ENCODE peak calls at places on chromosomes 1 and 21, in five cellular contexts. One of them, this sample, is unnamed.

GRCh38 chr1:112579801-112580510 is 39.0 kb downstream of the ST7L start:
- DNase-seq in neural crest cell: no peak
- DNase-seq in aorta: no peak
- DNase-seq in stimulated activated CD4-positive, alpha-beta T cell treated with anti-CD3 and anti-CD28 coated beads, TNF-alpha, amount 100 ng/mL, for 1 hour: no peak
- DNase-seq in SW480: no peak
- DNase-seq in this sample: no peak

GRCh38 chr1:54144366-54144765 is 8.4 kb downstream of the CDCP2 start:
- DNase-seq in neural crest cell: no peak
- DNase-seq in aorta: no peak
- DNase-seq in stimulated activated CD4-positive, alpha-beta T cell treated with anti-CD3 and anti-CD28 coated beads, TNF-alpha, amount 100 ng/mL, for 1 hour: no peak
- DNase-seq in SW480: no peak
- DNase-seq in this sample: no peak

GRCh38 chr21:36741506-36741905 is 42.6 kb downstream of the SIM2 start:
- DNase-seq in neural crest cell: no peak
- DNase-seq in aorta: no peak
- DNase-seq in stimulated activated CD4-positive, alpha-beta T cell treated with anti-CD3 and anti-CD28 coated beads, TNF-alpha, amount 100 ng/mL, for 1 hour: no peak
- DNase-seq in SW480: no peak
- DNase-seq in this sample: peak; percentile 59

GRCh38 chr1:24866211-24867063 is 63.6 kb downstream of the RUNX3 start:
- DNase-seq in neural crest cell: no peak
- DNase-seq in aorta: no peak
- DNase-seq in stimulated activated CD4-positive, alpha-beta T cell treated with anti-CD3 and anti-CD28 coated beads, TNF-alpha, amount 100 ng/mL, for 1 hour: no peak
- DNase-seq in SW480: no peak
- DNase-seq in this sample: no peak

GRCh38 chr1:201335174-201335870 is 42.2 kb downstream of the TNNT2 start:
- DNase-seq in neural crest cell: no peak
- DNase-seq in aorta: peak; percentile 19
- DNase-seq in stimulated activated CD4-positive, alpha-beta T cell treated with anti-CD3 and anti-CD28 coated beads, TNF-alpha, amount 100 ng/mL, for 1 hour: no peak
- DNase-seq in SW480: no peak
- DNase-seq in this sample: no peak

GRCh38 chr1:1967151-1967550 is 36.4 kb downstream of the CFAP74 start:
- DNase-seq in neural crest cell: no peak
- DNase-seq in aorta: no peak
- DNase-seq in stimulated activated CD4-positive, alpha-beta T cell treated with anti-CD3 and anti-CD28 coated beads, TNF-alpha, amount 100 ng/mL, for 1 hour: no peak
- DNase-seq in SW480: no peak
- DNase-seq in this sample: no peak

GRCh38 chr1:224668991-224669390 is 52.9 kb downstream of the CNIH3 start:
- DNase-seq in neural crest cell: no peak
- DNase-seq in aorta: no peak
- DNase-seq in stimulated activated CD4-positive, alpha-beta T cell treated with anti-CD3 and anti-CD28 coated beads, TNF-alpha, amount 100 ng/mL, for 1 hour: no peak
- DNase-seq in SW480: no peak
- DNase-seq in this sample: no peak

GRCh38 chr1:12316331-12316730 is 86.5 kb downstream of the VPS13D start:
- DNase-seq in neural crest cell: no peak
- DNase-seq in aorta: no peak
- DNase-seq in stimulated activated CD4-positive, alpha-beta T cell treated with anti-CD3 and anti-CD28 coated beads, TNF-alpha, amount 100 ng/mL, for 1 hour: no peak
- DNase-seq in SW480: no peak
- DNase-seq in this sample: no peak

GRCh38 chr1:50959303-50959912 is 659 bp downstream of the FAF1 start:
- DNase-seq in neural crest cell: peak; percentile 7
- DNase-seq in aorta: no peak
- DNase-seq in stimulated activated CD4-positive, alpha-beta T cell treated with anti-CD3 and anti-CD28 coated beads, TNF-alpha, amount 100 ng/mL, for 1 hour: no peak
- DNase-seq in SW480: peak; percentile 68
- DNase-seq in this sample: peak; percentile 26

GRCh38 chr21:45330851-45331261 is 43.2 kb upstream of the POFUT2 start:
- DNase-seq in neural crest cell: no peak
- DNase-seq in aorta: no peak
- DNase-seq in stimulated activated CD4-positive, alpha-beta T cell treated with anti-CD3 and anti-CD28 coated beads, TNF-alpha, amount 100 ng/mL, for 1 hour: no peak
- DNase-seq in SW480: no peak
- DNase-seq in this sample: no peak

GRCh38 chr1:212647004-212647403 is 38.4 kb downstream of the ATF3 start:
- DNase-seq in neural crest cell: no peak
- DNase-seq in aorta: no peak
- DNase-seq in stimulated activated CD4-positive, alpha-beta T cell treated with anti-CD3 and anti-CD28 coated beads, TNF-alpha, amount 100 ng/mL, for 1 hour: no peak
- DNase-seq in SW480: no peak
- DNase-seq in this sample: no peak

GRCh38 chr21:31141389-31142021 is 103.2 kb upstream of the KRTAP19-8 start:
- DNase-seq in neural crest cell: no peak
- DNase-seq in aorta: no peak
- DNase-seq in stimulated activated CD4-positive, alpha-beta T cell treated with anti-CD3 and anti-CD28 coated beads, TNF-alpha, amount 100 ng/mL, for 1 hour: no peak
- DNase-seq in SW480: no peak
- DNase-seq in this sample: no peak

GRCh38 chr1:55147504-55147903 is 67.7 kb downstream of the USP24 start:
- DNase-seq in neural crest cell: no peak
- DNase-seq in aorta: no peak
- DNase-seq in stimulated activated CD4-positive, alpha-beta T cell treated with anti-CD3 and anti-CD28 coated beads, TNF-alpha, amount 100 ng/mL, for 1 hour: no peak
- DNase-seq in SW480: no peak
- DNase-seq in this sample: no peak

GRCh38 chr21:42199488-42200463 is 19.2 kb upstream of the ABCG1 start:
- DNase-seq in neural crest cell: no peak
- DNase-seq in aorta: no peak
- DNase-seq in stimulated activated CD4-positive, alpha-beta T cell treated with anti-CD3 and anti-CD28 coated beads, TNF-alpha, amount 100 ng/mL, for 1 hour: no peak
- DNase-seq in SW480: peak; percentile 94
- DNase-seq in this sample: no peak

GRCh38 chr1:112743174-112744018 is 28.3 kb upstream of the PPM1J start:
- DNase-seq in neural crest cell: no peak
- DNase-seq in aorta: no peak
- DNase-seq in stimulated activated CD4-positive, alpha-beta T cell treated with anti-CD3 and anti-CD28 coated beads, TNF-alpha, amount 100 ng/mL, for 1 hour: no peak
- DNase-seq in SW480: no peak
- DNase-seq in this sample: no peak

GRCh38 chr1:100528861-100529260 is 9.1 kb upstream of the GPR88 start:
- DNase-seq in neural crest cell: no peak
- DNase-seq in aorta: no peak
- DNase-seq in stimulated activated CD4-positive, alpha-beta T cell treated with anti-CD3 and anti-CD28 coated beads, TNF-alpha, amount 100 ng/mL, for 1 hour: no peak
- DNase-seq in SW480: no peak
- DNase-seq in this sample: no peak

GRCh38 chr1:1014896-1015681 is 1.8 kb downstream of the ISG15 start:
- DNase-seq in neural crest cell: peak; percentile 38
- DNase-seq in aorta: peak; percentile 57
- DNase-seq in stimulated activated CD4-positive, alpha-beta T cell treated with anti-CD3 and anti-CD28 coated beads, TNF-alpha, amount 100 ng/mL, for 1 hour: no peak
- DNase-seq in SW480: no peak
- DNase-seq in this sample: no peak

GRCh38 chr1:189103956-189104355 is 1373.7 kb downstream of the BRINP3 start:
- DNase-seq in neural crest cell: no peak
- DNase-seq in aorta: no peak
- DNase-seq in stimulated activated CD4-positive, alpha-beta T cell treated with anti-CD3 and anti-CD28 coated beads, TNF-alpha, amount 100 ng/mL, for 1 hour: no peak
- DNase-seq in SW480: no peak
- DNase-seq in this sample: no peak

GRCh38 chr1:153525088-153525713 is 10.6 kb downstream of the S100A6 start:
- DNase-seq in neural crest cell: no peak
- DNase-seq in aorta: peak; percentile 46
- DNase-seq in stimulated activated CD4-positive, alpha-beta T cell treated with anti-CD3 and anti-CD28 coated beads, TNF-alpha, amount 100 ng/mL, for 1 hour: no peak
- DNase-seq in SW480: no peak
- DNase-seq in this sample: peak; percentile 14

GRCh38 chr1:246156847-246157246 is 350.2 kb downstream of the SMYD3 start:
- DNase-seq in neural crest cell: no peak
- DNase-seq in aorta: no peak
- DNase-seq in stimulated activated CD4-positive, alpha-beta T cell treated with anti-CD3 and anti-CD28 coated beads, TNF-alpha, amount 100 ng/mL, for 1 hour: no peak
- DNase-seq in SW480: no peak
- DNase-seq in this sample: no peak

GRCh38 chr1:116737855-116738318 is 16.3 kb upstream of the CD2 start:
- DNase-seq in neural crest cell: no peak
- DNase-seq in aorta: no peak
- DNase-seq in stimulated activated CD4-positive, alpha-beta T cell treated with anti-CD3 and anti-CD28 coated beads, TNF-alpha, amount 100 ng/mL, for 1 hour: no peak
- DNase-seq in SW480: no peak
- DNase-seq in this sample: no peak

GRCh38 chr21:41802684-41803083 is 35.8 kb upstream of the RIPK4 start:
- DNase-seq in neural crest cell: no peak
- DNase-seq in aorta: peak; percentile 85
- DNase-seq in stimulated activated CD4-positive, alpha-beta T cell treated with anti-CD3 and anti-CD28 coated beads, TNF-alpha, amount 100 ng/mL, for 1 hour: no peak
- DNase-seq in SW480: no peak
- DNase-seq in this sample: no peak

GRCh38 chr1:160814316-160814715 is 18.3 kb downstream of the LY9 start:
- DNase-seq in neural crest cell: no peak
- DNase-seq in aorta: no peak
- DNase-seq in stimulated activated CD4-positive, alpha-beta T cell treated with anti-CD3 and anti-CD28 coated beads, TNF-alpha, amount 100 ng/mL, for 1 hour: no peak
- DNase-seq in SW480: no peak
- DNase-seq in this sample: no peak

GRCh38 chr1:206503591-206504362 is 3.6 kb upstream of the RASSF5 start:
- DNase-seq in neural crest cell: no peak
- DNase-seq in aorta: peak; percentile 85
- DNase-seq in stimulated activated CD4-positive, alpha-beta T cell treated with anti-CD3 and anti-CD28 coated beads, TNF-alpha, amount 100 ng/mL, for 1 hour: no peak
- DNase-seq in SW480: peak; percentile 93
- DNase-seq in this sample: peak; percentile 88

GRCh38 chr1:69911301-69911801 is 294.0 kb downstream of the LRRC40 start:
- DNase-seq in neural crest cell: no peak
- DNase-seq in aorta: no peak
- DNase-seq in stimulated activated CD4-positive, alpha-beta T cell treated with anti-CD3 and anti-CD28 coated beads, TNF-alpha, amount 100 ng/mL, for 1 hour: no peak
- DNase-seq in SW480: no peak
- DNase-seq in this sample: no peak

GRCh38 chr1:45623972-45624371 is at the start of gene CCDC17:
- DNase-seq in neural crest cell: no peak
- DNase-seq in aorta: no peak
- DNase-seq in stimulated activated CD4-positive, alpha-beta T cell treated with anti-CD3 and anti-CD28 coated beads, TNF-alpha, amount 100 ng/mL, for 1 hour: no peak
- DNase-seq in SW480: no peak
- DNase-seq in this sample: no peak

GRCh38 chr1:203281851-203282661 is 23.3 kb upstream of the BTG2 start:
- DNase-seq in neural crest cell: no peak
- DNase-seq in aorta: no peak
- DNase-seq in stimulated activated CD4-positive, alpha-beta T cell treated with anti-CD3 and anti-CD28 coated beads, TNF-alpha, amount 100 ng/mL, for 1 hour: no peak
- DNase-seq in SW480: no peak
- DNase-seq in this sample: no peak

GRCh38 chr1:53549781-53550180 is 90.6 kb downstream of the DMRTB1 start:
- DNase-seq in neural crest cell: no peak
- DNase-seq in aorta: no peak
- DNase-seq in stimulated activated CD4-positive, alpha-beta T cell treated with anti-CD3 and anti-CD28 coated beads, TNF-alpha, amount 100 ng/mL, for 1 hour: no peak
- DNase-seq in SW480: no peak
- DNase-seq in this sample: no peak

GRCh38 chr1:223084466-223084865 is 58.6 kb downstream of the TLR5 start:
- DNase-seq in neural crest cell: no peak
- DNase-seq in aorta: no peak
- DNase-seq in stimulated activated CD4-positive, alpha-beta T cell treated with anti-CD3 and anti-CD28 coated beads, TNF-alpha, amount 100 ng/mL, for 1 hour: no peak
- DNase-seq in SW480: no peak
- DNase-seq in this sample: no peak

GRCh38 chr1:41358152-41358937 is 2.9 kb upstream of the FOXO6 start:
- DNase-seq in neural crest cell: no peak
- DNase-seq in aorta: peak; percentile 51
- DNase-seq in stimulated activated CD4-positive, alpha-beta T cell treated with anti-CD3 and anti-CD28 coated beads, TNF-alpha, amount 100 ng/mL, for 1 hour: no peak
- DNase-seq in SW480: no peak
- DNase-seq in this sample: no peak

GRCh38 chr1:155591770-155592169 is 18.2 kb upstream of the MSTO1 start:
- DNase-seq in neural crest cell: no peak
- DNase-seq in aorta: no peak
- DNase-seq in stimulated activated CD4-positive, alpha-beta T cell treated with anti-CD3 and anti-CD28 coated beads, TNF-alpha, amount 100 ng/mL, for 1 hour: no peak
- DNase-seq in SW480: peak; percentile 60
- DNase-seq in this sample: peak; percentile 78

GRCh38 chr1:109347511-109347910 is 40.7 kb upstream of the MYBPHL start:
- DNase-seq in neural crest cell: no peak
- DNase-seq in aorta: no peak
- DNase-seq in stimulated activated CD4-positive, alpha-beta T cell treated with anti-CD3 and anti-CD28 coated beads, TNF-alpha, amount 100 ng/mL, for 1 hour: no peak
- DNase-seq in SW480: no peak
- DNase-seq in this sample: no peak